ENCODE peak calls at places on chromosome 15, in six cellular contexts. One of them, this sample, is unnamed.
A peak's percentile ranks its signal among the peaks of the same experiment; 100 is the strongest.

GRCh38 chr15:70339551-70340517 is 242.1 kb upstream of the TLE3 start:
- DNase-seq in endothelial cell of umbilical vein: peak; percentile 27
- DNase-seq in A549: no peak
- DNase-seq in HepG2: no peak
- DNase-seq in K562: no peak
- DNase-seq in GM12878: no peak
- DNase-seq in this sample: peak; percentile 73

GRCh38 chr15:51680316-51680715 is 987 bp upstream of the SCG3 start:
- DNase-seq in endothelial cell of umbilical vein: no peak
- DNase-seq in A549: no peak
- DNase-seq in HepG2: no peak
- DNase-seq in K562: no peak
- DNase-seq in GM12878: no peak
- DNase-seq in this sample: no peak

GRCh38 chr15:98562361-98562791 is 86.0 kb upstream of the IGF1R start:
- DNase-seq in endothelial cell of umbilical vein: no peak
- DNase-seq in A549: no peak
- DNase-seq in HepG2: no peak
- DNase-seq in K562: no peak
- DNase-seq in GM12878: no peak
- DNase-seq in this sample: no peak

GRCh38 chr15:39509941-39510845 is 70.7 kb upstream of the THBS1 start:
- DNase-seq in endothelial cell of umbilical vein: no peak
- DNase-seq in A549: no peak
- DNase-seq in HepG2: no peak
- DNase-seq in K562: no peak
- DNase-seq in GM12878: no peak
- DNase-seq in this sample: peak; percentile 4

GRCh38 chr15:100383302-100384107 is 41.7 kb upstream of the ADAMTS17 start:
- DNase-seq in endothelial cell of umbilical vein: no peak
- DNase-seq in A549: peak; percentile 64
- DNase-seq in HepG2: peak; percentile 41
- DNase-seq in K562: peak; percentile 4
- DNase-seq in GM12878: no peak
- DNase-seq in this sample: peak; percentile 63

GRCh38 chr15:71011503-71012155 is 103.6 kb upstream of the THSD4 start:
- DNase-seq in endothelial cell of umbilical vein: peak; percentile 56
- DNase-seq in A549: peak; percentile 75
- DNase-seq in HepG2: peak; percentile 3
- DNase-seq in K562: peak; percentile 1
- DNase-seq in GM12878: no peak
- DNase-seq in this sample: peak; percentile 4

GRCh38 chr15:74808840-74809229 is 3.8 kb upstream of the LMAN1L start:
- DNase-seq in endothelial cell of umbilical vein: no peak
- DNase-seq in A549: no peak
- DNase-seq in HepG2: no peak
- DNase-seq in K562: no peak
- DNase-seq in GM12878: no peak
- DNase-seq in this sample: no peak

GRCh38 chr15:68679961-68680371 is 101.2 kb downstream of the CORO2B start:
- DNase-seq in endothelial cell of umbilical vein: no peak
- DNase-seq in A549: no peak
- DNase-seq in HepG2: no peak
- DNase-seq in K562: no peak
- DNase-seq in GM12878: no peak
- DNase-seq in this sample: no peak

GRCh38 chr15:63560741-63561448 is 36.3 kb upstream of the FBXL22 start:
- DNase-seq in endothelial cell of umbilical vein: no peak
- DNase-seq in A549: no peak
- DNase-seq in HepG2: no peak
- DNase-seq in K562: no peak
- DNase-seq in GM12878: no peak
- DNase-seq in this sample: no peak

GRCh38 chr15:96312641-96313335 is 17.7 kb upstream of the NR2F2 start:
- DNase-seq in endothelial cell of umbilical vein: no peak
- DNase-seq in A549: no peak
- DNase-seq in HepG2: no peak
- DNase-seq in K562: no peak
- DNase-seq in GM12878: no peak
- DNase-seq in this sample: peak; percentile 22

GRCh38 chr15:75171408-75171807 is 30.3 kb upstream of the C15orf39 start:
- DNase-seq in endothelial cell of umbilical vein: peak; percentile 58
- DNase-seq in A549: no peak
- DNase-seq in HepG2: peak; percentile 56
- DNase-seq in K562: no peak
- DNase-seq in GM12878: peak; percentile 30
- DNase-seq in this sample: peak; percentile 93

GRCh38 chr15:49255966-49256759 is 86.1 kb downstream of the GALK2 start:
- DNase-seq in endothelial cell of umbilical vein: no peak
- DNase-seq in A549: no peak
- DNase-seq in HepG2: no peak
- DNase-seq in K562: no peak
- DNase-seq in GM12878: no peak
- DNase-seq in this sample: no peak

DNA sequence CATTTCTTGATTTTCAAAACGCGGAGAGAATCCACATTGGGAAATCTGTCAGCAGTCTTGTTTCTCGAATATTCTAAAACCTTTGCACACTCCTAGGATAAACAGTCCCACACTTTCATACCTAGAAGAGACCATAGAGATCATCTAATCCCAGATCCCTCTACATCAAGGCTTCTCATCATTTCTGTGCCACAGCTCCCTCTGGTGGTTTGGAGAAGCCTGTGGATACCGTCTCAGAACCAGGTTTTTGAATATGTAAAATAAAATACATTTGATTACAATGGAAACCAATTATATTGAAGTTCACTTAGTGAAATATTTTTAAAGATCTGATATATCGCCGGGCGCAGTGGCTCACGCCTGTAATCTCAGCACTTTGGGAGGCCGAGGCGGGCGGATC is 211.9 kb upstream of the GOLGA6L4 start:
- DNase-seq in endothelial cell of umbilical vein: no peak
- DNase-seq in A549: peak; percentile 51
- DNase-seq in HepG2: peak; percentile 24
- DNase-seq in K562: peak; percentile 62
- DNase-seq in GM12878: no peak
- DNase-seq in this sample: peak; percentile 50
- TF ChIP-seq MYC in endothelial cell of umbilical vein: no peak
- TF ChIP-seq MYC in A549: no peak
- TF ChIP-seq MYC in HepG2: no peak
- TF ChIP-seq MYC in K562: no peak
- TF ChIP-seq MYC in GM12878: no peak
- TF ChIP-seq MYC in this sample: no peak

DNA sequence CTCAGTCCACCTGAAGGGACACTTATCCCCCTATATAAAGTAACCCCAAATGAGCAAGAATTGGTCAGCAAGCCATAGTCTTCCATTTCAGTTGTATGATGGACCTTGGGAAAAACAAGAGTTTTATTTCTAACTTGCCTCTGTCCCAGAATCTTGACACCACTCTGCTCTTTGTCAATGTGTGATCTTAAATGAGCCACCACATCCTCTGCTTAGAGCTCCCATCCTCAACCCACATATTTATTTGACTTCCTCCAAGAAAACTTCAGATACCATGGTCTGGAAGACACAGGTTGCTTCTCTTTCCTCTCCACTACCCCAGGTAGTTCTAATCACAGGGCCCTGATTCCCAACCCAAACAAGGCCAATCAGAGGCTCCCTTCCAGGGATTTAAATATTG is 64.5 kb downstream of the MTHFS start:
- DNase-seq in endothelial cell of umbilical vein: no peak
- DNase-seq in A549: no peak
- DNase-seq in HepG2: no peak
- DNase-seq in K562: no peak
- DNase-seq in GM12878: no peak
- DNase-seq in this sample: no peak
- TF ChIP-seq POLR2A in endothelial cell of umbilical vein: no peak
- TF ChIP-seq POLR2A in A549: no peak
- TF ChIP-seq POLR2A in HepG2: no peak
- TF ChIP-seq POLR2A in K562: no peak
- TF ChIP-seq POLR2A in GM12878: no peak
- TF ChIP-seq POLR2A in this sample: no peak

DNA sequence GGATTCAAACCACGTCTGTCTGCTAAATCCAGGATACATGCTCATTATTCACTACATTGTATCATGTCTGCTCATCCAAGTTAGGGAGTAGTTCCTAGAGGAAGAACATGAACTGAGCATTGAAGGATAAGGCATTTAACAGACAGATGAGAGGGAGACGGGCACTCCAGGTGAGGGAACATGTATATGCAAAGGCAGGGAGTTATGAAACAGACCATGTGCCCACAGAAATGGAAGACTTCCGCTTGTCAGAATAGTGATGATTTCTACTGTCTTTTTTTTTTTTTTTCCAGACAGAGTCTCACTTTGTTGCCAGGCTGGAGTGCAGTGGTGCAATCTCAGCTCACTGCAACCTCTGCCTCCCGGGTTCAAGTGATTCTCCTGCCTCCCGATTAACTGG is 5.0 kb upstream of the NDUFAF1 start:
- DNase-seq in endothelial cell of umbilical vein: no peak
- DNase-seq in A549: no peak
- DNase-seq in HepG2: no peak
- DNase-seq in K562: no peak
- DNase-seq in GM12878: no peak
- DNase-seq in this sample: no peak
- H3K4me3 ChIP-seq in endothelial cell of umbilical vein: no peak overlapping the region
- H3K4me3 ChIP-seq in A549: no peak overlapping the region
- H3K4me3 ChIP-seq in HepG2: no peak overlapping the region
- H3K4me3 ChIP-seq in K562: no peak overlapping the region
- H3K4me3 ChIP-seq in GM12878: no peak overlapping the region
- H3K4me3 ChIP-seq in this sample: no peak overlapping the region

DNA sequence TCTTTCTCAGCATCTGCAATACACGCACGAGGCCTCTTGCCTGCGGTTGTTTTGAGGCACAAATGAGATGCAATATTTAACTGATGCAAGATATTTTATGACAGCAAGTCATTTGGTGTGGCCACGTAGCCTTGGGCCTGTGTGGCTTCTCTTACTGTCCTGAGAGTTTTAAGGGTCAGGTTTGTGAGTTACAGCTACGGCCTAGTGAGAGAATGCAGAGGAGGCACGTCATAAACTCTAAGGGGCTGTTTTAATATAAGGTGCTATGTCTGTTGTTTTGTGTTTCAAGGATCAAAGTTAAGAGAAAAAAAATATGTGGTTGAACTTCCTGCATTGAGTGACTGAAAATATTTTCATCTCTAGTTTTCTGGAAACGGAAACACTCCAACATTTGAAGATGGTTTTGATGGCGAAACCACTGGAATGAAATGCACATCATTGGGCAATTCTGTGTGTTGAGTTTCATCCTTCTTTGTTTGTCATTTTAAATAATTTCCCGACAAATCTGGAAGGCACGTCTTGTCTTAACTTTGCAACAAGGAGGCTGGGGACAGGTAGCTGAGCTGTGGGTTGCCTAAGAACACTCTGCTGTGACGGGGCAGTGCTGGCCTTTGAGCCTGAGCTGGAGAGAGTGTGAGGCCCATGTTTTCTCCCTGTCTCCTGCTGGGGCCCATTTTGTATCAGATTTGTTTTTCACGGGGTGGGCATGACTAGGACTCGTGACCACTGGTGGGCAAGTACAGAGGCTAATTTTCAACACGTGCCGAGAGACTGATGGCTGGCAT is 5.1 kb downstream of the APBA2 start:
- DNase-seq in endothelial cell of umbilical vein: no peak
- DNase-seq in A549: no peak
- DNase-seq in HepG2: no peak
- DNase-seq in K562: no peak
- DNase-seq in GM12878: no peak
- DNase-seq in this sample: no peak
- TF ChIP-seq MYC in endothelial cell of umbilical vein: no peak
- TF ChIP-seq MYC in A549: no peak
- TF ChIP-seq MYC in HepG2: no peak
- TF ChIP-seq MYC in K562: no peak
- TF ChIP-seq MYC in GM12878: no peak
- TF ChIP-seq MYC in this sample: no peak

GRCh38 chr15:73683624-73684536 is at the start of gene CD276:
- DNase-seq in endothelial cell of umbilical vein: peak; percentile 55
- DNase-seq in A549: peak; percentile 47
- DNase-seq in HepG2: peak; percentile 61
- DNase-seq in K562: peak; percentile 59
- DNase-seq in GM12878: no peak
- DNase-seq in this sample: peak; percentile 13
- TF ChIP-seq POLR2A in endothelial cell of umbilical vein: no peak
- TF ChIP-seq POLR2A in A549: peak; percentile 34
- TF ChIP-seq POLR2A in HepG2: peak; percentile 69
- TF ChIP-seq POLR2A in K562: no peak
- TF ChIP-seq POLR2A in GM12878: peak; percentile 25
- TF ChIP-seq POLR2A in this sample: no peak

This sample was measured in NB4.